ENCODE peak calls at places on chromosome 6, in seven cellular contexts. One of them, this sample, is unnamed.

GRCh38 chr6:134517145-134517658 is 199.3 kb upstream of the SGK1 start:
- DNase-seq in stimulated activated CD4-positive, alpha-beta T cell treated with anti-CD3 and anti-CD28 coated beads, Interleukin-1b, Interleukin-23, amount 100 ng/mL, for 24 hours: no peak
- DNase-seq in neural crest cell: no peak
- DNase-seq in HL-60: peak
- DNase-seq in lower leg skin: peak
- DNase-seq in RPMI8226: no peak
- DNase-seq in HCT116: no peak
- DNase-seq in this sample: peak

GRCh38 chr6:15642276-15642675 is 20.6 kb downstream of the DTNBP1 start:
- DNase-seq in stimulated activated CD4-positive, alpha-beta T cell treated with anti-CD3 and anti-CD28 coated beads, Interleukin-1b, Interleukin-23, amount 100 ng/mL, for 24 hours: no peak
- DNase-seq in neural crest cell: no peak
- DNase-seq in HL-60: no peak
- DNase-seq in lower leg skin: no peak
- DNase-seq in RPMI8226: peak
- DNase-seq in HCT116: no peak
- DNase-seq in this sample: no peak

GRCh38 chr6:93745306-93745705 is 325.9 kb upstream of the EPHA7 start:
- DNase-seq in stimulated activated CD4-positive, alpha-beta T cell treated with anti-CD3 and anti-CD28 coated beads, Interleukin-1b, Interleukin-23, amount 100 ng/mL, for 24 hours: no peak
- DNase-seq in neural crest cell: no peak
- DNase-seq in HL-60: no peak
- DNase-seq in lower leg skin: no peak
- DNase-seq in RPMI8226: no peak
- DNase-seq in HCT116: no peak
- DNase-seq in this sample: no peak

GRCh38 chr6:31114540-31114876 is at the start of gene PSORS1C1:
- DNase-seq in stimulated activated CD4-positive, alpha-beta T cell treated with anti-CD3 and anti-CD28 coated beads, Interleukin-1b, Interleukin-23, amount 100 ng/mL, for 24 hours: no peak
- DNase-seq in neural crest cell: no peak
- DNase-seq in HL-60: no peak
- DNase-seq in lower leg skin: peak
- DNase-seq in RPMI8226: no peak
- DNase-seq in HCT116: peak
- DNase-seq in this sample: peak

GRCh38 chr6:18153311-18153703 is 1.6 kb downstream of the TPMT start:
- DNase-seq in stimulated activated CD4-positive, alpha-beta T cell treated with anti-CD3 and anti-CD28 coated beads, Interleukin-1b, Interleukin-23, amount 100 ng/mL, for 24 hours: no peak
- DNase-seq in neural crest cell: no peak
- DNase-seq in HL-60: no peak
- DNase-seq in lower leg skin: no peak
- DNase-seq in RPMI8226: no peak
- DNase-seq in HCT116: no peak
- DNase-seq in this sample: no peak

GRCh38 chr6:107114872-107115694 is at the start of gene BEND3:
- DNase-seq in stimulated activated CD4-positive, alpha-beta T cell treated with anti-CD3 and anti-CD28 coated beads, Interleukin-1b, Interleukin-23, amount 100 ng/mL, for 24 hours: peak
- DNase-seq in neural crest cell: peak
- DNase-seq in HL-60: peak
- DNase-seq in lower leg skin: peak
- DNase-seq in RPMI8226: peak
- DNase-seq in HCT116: no peak
- DNase-seq in this sample: no peak

GRCh38 chr6:63391203-63391970 is 71.6 kb upstream of the LGSN start:
- DNase-seq in stimulated activated CD4-positive, alpha-beta T cell treated with anti-CD3 and anti-CD28 coated beads, Interleukin-1b, Interleukin-23, amount 100 ng/mL, for 24 hours: no peak
- DNase-seq in neural crest cell: no peak
- DNase-seq in HL-60: no peak
- DNase-seq in lower leg skin: no peak
- DNase-seq in RPMI8226: no peak
- DNase-seq in HCT116: no peak
- DNase-seq in this sample: no peak

GRCh38 chr6:3750324-3751018 is 1.0 kb downstream of the PXDC1 start:
- DNase-seq in stimulated activated CD4-positive, alpha-beta T cell treated with anti-CD3 and anti-CD28 coated beads, Interleukin-1b, Interleukin-23, amount 100 ng/mL, for 24 hours: no peak
- DNase-seq in neural crest cell: no peak
- DNase-seq in HL-60: peak
- DNase-seq in lower leg skin: peak
- DNase-seq in RPMI8226: peak
- DNase-seq in HCT116: no peak
- DNase-seq in this sample: peak

GRCh38 chr6:88662163-88662580 is 301.2 kb downstream of the RNGTT start:
- DNase-seq in stimulated activated CD4-positive, alpha-beta T cell treated with anti-CD3 and anti-CD28 coated beads, Interleukin-1b, Interleukin-23, amount 100 ng/mL, for 24 hours: no peak
- DNase-seq in neural crest cell: no peak
- DNase-seq in HL-60: peak
- DNase-seq in lower leg skin: no peak
- DNase-seq in RPMI8226: peak
- DNase-seq in HCT116: peak
- DNase-seq in this sample: no peak

GRCh38 chr6:35019171-35019570 is 122.0 kb downstream of the TCP11 start:
- DNase-seq in stimulated activated CD4-positive, alpha-beta T cell treated with anti-CD3 and anti-CD28 coated beads, Interleukin-1b, Interleukin-23, amount 100 ng/mL, for 24 hours: no peak
- DNase-seq in neural crest cell: no peak
- DNase-seq in HL-60: no peak
- DNase-seq in lower leg skin: no peak
- DNase-seq in RPMI8226: no peak
- DNase-seq in HCT116: no peak
- DNase-seq in this sample: no peak

GRCh38 chr6:3292431-3293197 is 33.9 kb downstream of the PSMG4 start:
- DNase-seq in stimulated activated CD4-positive, alpha-beta T cell treated with anti-CD3 and anti-CD28 coated beads, Interleukin-1b, Interleukin-23, amount 100 ng/mL, for 24 hours: no peak
- DNase-seq in neural crest cell: no peak
- DNase-seq in HL-60: no peak
- DNase-seq in lower leg skin: peak
- DNase-seq in RPMI8226: no peak
- DNase-seq in HCT116: no peak
- DNase-seq in this sample: no peak

GRCh38 chr6:44628347-44628746 is 240.8 kb downstream of the CDC5L start:
- DNase-seq in stimulated activated CD4-positive, alpha-beta T cell treated with anti-CD3 and anti-CD28 coated beads, Interleukin-1b, Interleukin-23, amount 100 ng/mL, for 24 hours: no peak
- DNase-seq in neural crest cell: no peak
- DNase-seq in HL-60: no peak
- DNase-seq in lower leg skin: no peak
- DNase-seq in RPMI8226: no peak
- DNase-seq in HCT116: no peak
- DNase-seq in this sample: no peak

GRCh38 chr6:83767033-83767432 is 58.1 kb upstream of the SNAP91 start:
- DNase-seq in stimulated activated CD4-positive, alpha-beta T cell treated with anti-CD3 and anti-CD28 coated beads, Interleukin-1b, Interleukin-23, amount 100 ng/mL, for 24 hours: no peak
- DNase-seq in neural crest cell: no peak
- DNase-seq in HL-60: no peak
- DNase-seq in lower leg skin: no peak
- DNase-seq in RPMI8226: no peak
- DNase-seq in HCT116: no peak
- DNase-seq in this sample: no peak

GRCh38 chr6:138430361-138431145 is 26.5 kb downstream of the HEBP2 start:
- DNase-seq in stimulated activated CD4-positive, alpha-beta T cell treated with anti-CD3 and anti-CD28 coated beads, Interleukin-1b, Interleukin-23, amount 100 ng/mL, for 24 hours: no peak
- DNase-seq in neural crest cell: no peak
- DNase-seq in HL-60: no peak
- DNase-seq in lower leg skin: no peak
- DNase-seq in RPMI8226: no peak
- DNase-seq in HCT116: no peak
- DNase-seq in this sample: no peak

GRCh38 chr6:135094403-135094821 is 39.8 kb upstream of the HBS1L start:
- DNase-seq in stimulated activated CD4-positive, alpha-beta T cell treated with anti-CD3 and anti-CD28 coated beads, Interleukin-1b, Interleukin-23, amount 100 ng/mL, for 24 hours: no peak
- DNase-seq in neural crest cell: no peak
- DNase-seq in HL-60: no peak
- DNase-seq in lower leg skin: no peak
- DNase-seq in RPMI8226: no peak
- DNase-seq in HCT116: no peak
- DNase-seq in this sample: no peak

This sample was measured in H54.